ENCODE peak calls at places on chromosomes 13 and 19, in seven cellular contexts. One of them, this sample, is unnamed.

GRCh38 chr19:5801796-5802616 is 2.9 kb upstream of the NRTN start:
- DNase-seq in GM23248: peak; percentile 62
- DNase-seq in NCI-H2081: no peak
- DNase-seq in NCI-H1105: no peak
- DNase-seq in GM20000: no peak
- DNase-seq in Kasumi-1: no peak
- DNase-seq in skeletal muscle cell: no peak
- DNase-seq in this sample: peak; percentile 47

GRCh38 chr19:49403404-49404187 is 15.5 kb downstream of the KASH5 start:
- DNase-seq in NCI-H2081: peak; percentile 75
- DNase-seq in skeletal muscle cell: peak; percentile 23
- DNase-seq in GM20000: no peak
- DNase-seq in NCI-H1105: peak; percentile 20
- DNase-seq in GM23248: no peak
- DNase-seq in Kasumi-1: peak; percentile 70
- DNase-seq in this sample: no peak

GRCh38 chr13:60261432-60262351 is 98.0 kb upstream of the DIAPH3 start:
- DNase-seq in NCI-H1105: peak; percentile 77
- DNase-seq in GM23248: no peak
- DNase-seq in NCI-H2081: peak; percentile 96
- DNase-seq in Kasumi-1: no peak
- DNase-seq in GM20000: no peak
- DNase-seq in skeletal muscle cell: no peak
- DNase-seq in this sample: no peak

GRCh38 chr19:1138121-1138520 is 34.3 kb downstream of the GPX4 start:
- DNase-seq in NCI-H2081: no peak
- DNase-seq in NCI-H1105: no peak
- DNase-seq in GM23248: no peak
- DNase-seq in skeletal muscle cell: no peak
- DNase-seq in Kasumi-1: no peak
- DNase-seq in GM20000: no peak
- DNase-seq in this sample: no peak

GRCh38 chr13:73000027-73000674 is 58.7 kb upstream of the KLF5 start:
- DNase-seq in NCI-H1105: no peak
- DNase-seq in GM20000: peak; percentile 32
- DNase-seq in skeletal muscle cell: no peak
- DNase-seq in GM23248: peak; percentile 37
- DNase-seq in Kasumi-1: peak; percentile 78
- DNase-seq in NCI-H2081: peak; percentile 37
- DNase-seq in this sample: peak; percentile 2

GRCh38 chr19:3710265-3710812 is 2.2 kb downstream of the TJP3 start:
- DNase-seq in GM23248: no peak
- DNase-seq in NCI-H1105: peak; percentile 40
- DNase-seq in skeletal muscle cell: no peak
- DNase-seq in GM20000: no peak
- DNase-seq in NCI-H2081: peak; percentile 35
- DNase-seq in Kasumi-1: peak; percentile 88
- DNase-seq in this sample: peak; percentile 32

GRCh38 chr13:64774915-64775314 is 2455.2 kb downstream of the PCDH9 start:
- DNase-seq in Kasumi-1: no peak
- DNase-seq in GM20000: no peak
- DNase-seq in GM23248: no peak
- DNase-seq in NCI-H1105: no peak
- DNase-seq in NCI-H2081: no peak
- DNase-seq in skeletal muscle cell: no peak
- DNase-seq in this sample: no peak

GRCh38 chr19:3343619-3344502 is 22.5 kb upstream of the NFIC start:
- DNase-seq in NCI-H1105: no peak
- DNase-seq in GM20000: no peak
- DNase-seq in NCI-H2081: no peak
- DNase-seq in GM23248: peak; percentile 95
- DNase-seq in Kasumi-1: peak; percentile 89
- DNase-seq in skeletal muscle cell: peak; percentile 55
- DNase-seq in this sample: peak; percentile 92

GRCh38 chr13:110965038-110965754 is 50.3 kb upstream of the ANKRD10 start:
- DNase-seq in NCI-H1105: no peak
- DNase-seq in NCI-H2081: no peak
- DNase-seq in skeletal muscle cell: no peak
- DNase-seq in GM20000: no peak
- DNase-seq in Kasumi-1: no peak
- DNase-seq in GM23248: peak; percentile 86
- DNase-seq in this sample: peak; percentile 94

GRCh38 chr19:16920816-16921529 is 32.2 kb downstream of the F2RL3 start:
- DNase-seq in NCI-H2081: no peak
- DNase-seq in NCI-H1105: no peak
- DNase-seq in Kasumi-1: no peak
- DNase-seq in GM23248: peak; percentile 91
- DNase-seq in skeletal muscle cell: peak; percentile 28
- DNase-seq in GM20000: no peak
- DNase-seq in this sample: peak; percentile 91

GRCh38 chr13:101556676-101557121 is 104.2 kb downstream of the ITGBL1 start:
- DNase-seq in NCI-H2081: no peak
- DNase-seq in Kasumi-1: no peak
- DNase-seq in GM23248: peak; percentile 92
- DNase-seq in skeletal muscle cell: peak; percentile 76
- DNase-seq in NCI-H1105: no peak
- DNase-seq in GM20000: no peak
- DNase-seq in this sample: peak; percentile 81

GRCh38 chr19:10888421-10888866 is 17.1 kb downstream of the CARM1 start:
- DNase-seq in skeletal muscle cell: no peak
- DNase-seq in NCI-H2081: peak; percentile 26
- DNase-seq in GM20000: peak; percentile 54
- DNase-seq in GM23248: no peak
- DNase-seq in NCI-H1105: no peak
- DNase-seq in Kasumi-1: no peak
- DNase-seq in this sample: no peak

GRCh38 chr13:111893607-111894443 is 173.1 kb upstream of the SOX1 start:
- DNase-seq in NCI-H2081: no peak
- DNase-seq in GM23248: no peak
- DNase-seq in skeletal muscle cell: no peak
- DNase-seq in Kasumi-1: no peak
- DNase-seq in GM20000: no peak
- DNase-seq in NCI-H1105: no peak
- DNase-seq in this sample: no peak

GRCh38 chr19:2483084-2483483 is 7.2 kb downstream of the GADD45B start:
- DNase-seq in skeletal muscle cell: no peak
- DNase-seq in GM20000: no peak
- DNase-seq in Kasumi-1: no peak
- DNase-seq in NCI-H1105: no peak
- DNase-seq in NCI-H2081: no peak
- DNase-seq in GM23248: peak; percentile 60
- DNase-seq in this sample: no peak

GRCh38 chr13:110464547-110465343 is 96.8 kb downstream of the RAB20 start:
- DNase-seq in GM20000: no peak
- DNase-seq in Kasumi-1: no peak
- DNase-seq in NCI-H2081: no peak
- DNase-seq in NCI-H1105: no peak
- DNase-seq in skeletal muscle cell: no peak
- DNase-seq in GM23248: no peak
- DNase-seq in this sample: no peak

This sample was measured in fibroblast of mammary gland.